ENCODE peak calls at places on chromosomes 3 and 15, in ten cellular contexts. O is fibroblast of lung; I is tibial artery; X is aorta; P is OCI-LY7; R is MM.1S; W is CD8-positive, alpha-beta memory T cell; A is PC-3; B is BE2C; U is suprapubic skin. M is an unnamed sample.
A peak's percentile ranks its signal among the peaks of the same experiment; 100 is the strongest.

GRCh38 chr15:58393196-58393790 is 38.5 kb upstream of the LIPC start:
- DNase-seq in O (peak; percentile 49), I (no peak), X (no peak), P (no peak), R (no peak), W (no peak), A (no peak), B (no peak), U (no peak), M (no peak)

GRCh38 chr3:79521221-79521848 is 246.5 kb downstream of the ROBO1 start:
- DNase-seq in O (peak; percentile 34), I (no peak), X (no peak), P (peak; percentile 39), R (peak; percentile 65), W (no peak), A (peak; percentile 84), B (peak; percentile 21), U (no peak), M (no peak)

GRCh38 chr15:74352393-74352910 is 15.0 kb downstream of the CYP11A1 start:
- DNase-seq in O (no peak), I (no peak), X (no peak), P (no peak), R (no peak), W (no peak), A (no peak), B (no peak), U (no peak), M (no peak)

GRCh38 chr15:62153228-62153627 is 11.9 kb downstream of the C2CD4B start:
- DNase-seq in O (no peak), I (no peak), X (no peak), P (no peak), R (no peak), W (no peak), A (no peak), B (no peak), U (no peak), M (no peak)

GRCh38 chr3:147903037-147903436 is 493.9 kb downstream of the ZIC1 start:
- DNase-seq in O (no peak), I (no peak), X (no peak), P (no peak), R (no peak), W (no peak), A (no peak), B (no peak), U (no peak), M (no peak)

GRCh38 chr15:31511707-31512310 is 185.2 kb downstream of the KLF13 start:
- DNase-seq in O (no peak), I (no peak), X (no peak), P (no peak), R (no peak), W (peak; percentile 67), A (no peak), B (no peak), U (no peak), M (no peak)

GRCh38 chr3:125229168-125229567 is 16.6 kb upstream of the SLC12A8 start:
- DNase-seq in O (no peak), I (no peak), X (no peak), P (no peak), R (no peak), W (no peak), A (no peak), B (no peak), U (no peak), M (no peak)

GRCh38 chr3:31968391-31968926 is 12.6 kb downstream of the OSBPL10 start:
- DNase-seq in O (peak; percentile 86), I (no peak), X (no peak), P (no peak), R (no peak), W (no peak), A (peak; percentile 65), B (no peak), U (no peak), M (no peak)

GRCh38 chr15:90892498-90893174 is 8.3 kb downstream of the FES start:
- DNase-seq in O (no peak), I (no peak), X (no peak), P (no peak), R (no peak), W (no peak), A (no peak), B (no peak), U (no peak), M (no peak)

GRCh38 chr3:11718582-11719405 is 75.1 kb upstream of the VGLL4 start:
- DNase-seq in O (peak; percentile 60), I (peak; percentile 66), X (peak; percentile 74), P (peak; percentile 55), R (peak; percentile 57), W (peak; percentile 61), A (peak; percentile 52), B (peak; percentile 6), U (peak; percentile 81), M (no peak)

GRCh38 chr3:114878119-114878839 is 268.8 kb downstream of the ZBTB20 start:
- DNase-seq in O (peak; percentile 75), I (no peak), X (no peak), P (no peak), R (no peak), W (no peak), A (peak; percentile 46), B (no peak), U (no peak), M (no peak)

GRCh38 chr15:62163847-62164499 is 1.1 kb downstream of the C2CD4B start:
- DNase-seq in O (no peak), I (no peak), X (no peak), P (no peak), R (no peak), W (no peak), A (no peak), B (peak; percentile 48), U (no peak), M (no peak)

GRCh38 chr3:59502806-59503205 is 453.0 kb upstream of the CFAP20DC start:
- DNase-seq in O (peak; percentile 93), I (no peak), X (no peak), P (no peak), R (no peak), W (no peak), A (peak; percentile 78), B (no peak), U (no peak), M (no peak)

GRCh38 chr15:41971893-41972340 is 440 bp downstream of the EHD4 start:
- DNase-seq in O (no peak), I (no peak), X (no peak), P (no peak), R (no peak), W (no peak), A (no peak), B (peak; percentile 36), U (no peak), M (no peak)

GRCh38 chr15:36810656-36811449 is 231.4 kb downstream of the CDIN1 start:
- DNase-seq in O (no peak), I (no peak), X (no peak), P (peak; percentile 31), R (no peak), W (no peak), A (peak; percentile 17), B (no peak), U (no peak), M (no peak)

GRCh38 chr3:15315003-15315402 is 17.4 kb downstream of the SH3BP5 start:
- DNase-seq in O (peak; percentile 86), I (peak; percentile 66), X (peak; percentile 73), P (no peak), R (no peak), W (no peak), A (no peak), B (no peak), U (peak; percentile 64), M (no peak)

GRCh38 chr3:4421121-4421520 is 45.9 kb downstream of the SUMF1 start:
- DNase-seq in O (peak; percentile 81), I (no peak), X (no peak), P (no peak), R (no peak), W (no peak), A (peak; percentile 89), B (no peak), U (no peak), M (no peak)

GRCh38 chr3:32794487-32795308 is 23.1 kb upstream of the TRIM71 start:
- DNase-seq in O (peak; percentile 32), I (no peak), X (no peak), P (no peak), R (no peak), W (no peak), A (peak; percentile 84), B (no peak), U (no peak), M (no peak)

GRCh38 chr15:66955871-66956585 is 109.4 kb upstream of the SMAD3 start:
- DNase-seq in O (peak; percentile 82), I (no peak), X (no peak), P (no peak), R (no peak), W (no peak), A (peak; percentile 90), B (no peak), U (peak; percentile 27), M (no peak)

DNA sequence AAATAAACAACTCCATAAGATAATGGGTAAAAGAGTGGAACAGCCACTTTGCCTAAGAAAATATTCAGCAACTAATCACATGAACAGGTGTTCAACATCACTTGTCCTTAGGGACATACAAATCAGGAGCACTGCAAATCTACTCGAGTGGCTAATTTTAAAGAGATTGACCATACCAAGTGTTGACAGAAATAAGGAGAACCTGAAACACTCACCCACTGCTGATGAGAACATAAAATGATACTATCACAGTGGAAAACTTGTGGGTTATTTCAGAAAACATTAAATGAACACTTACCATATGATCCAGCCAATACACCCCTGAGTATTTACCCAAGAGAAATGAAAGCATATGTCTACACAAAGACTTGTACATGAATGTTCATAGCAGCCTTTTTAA is 70.5 kb downstream of the GABRB3 start:
- DNase-seq in O (no peak), I (no peak), X (no peak), P (no peak), R (no peak), W (no peak), A (no peak), B (no peak), U (no peak), M (no peak)
- H3K9me3 ChIP-seq in O (no peaks in the 10 kb centered on the region), I (no peaks in the 10 kb centered on the region), X (peaks cover 3% of the 10 kb centered on the region), P (no peaks in the 10 kb centered on the region), R (peaks cover 3% of the 10 kb centered on the region), W (no peaks in the 10 kb centered on the region), A (no peaks in the 10 kb centered on the region), B (no peaks in the 10 kb centered on the region), U (no peaks in the 10 kb centered on the region), M (no peaks in the 10 kb centered on the region)

GRCh38 chr15:100842756-100843730 is 36.6 kb upstream of the ALDH1A3 start:
- DNase-seq in O (peak; percentile 12), I (no peak), X (no peak), P (no peak), R (no peak), W (no peak), A (peak; percentile 25), B (no peak), U (no peak), M (no peak)
- H3K9me3 ChIP-seq in O (no peaks in the 10 kb centered on the region), I (no peaks in the 10 kb centered on the region), X (no peaks in the 10 kb centered on the region), P (no peaks in the 10 kb centered on the region), R (no peaks in the 10 kb centered on the region), W (no peaks in the 10 kb centered on the region), A (no peaks in the 10 kb centered on the region), B (no peaks in the 10 kb centered on the region), U (no peaks in the 10 kb centered on the region), M (no peaks in the 10 kb centered on the region)

GRCh38 chr3:21036888-21037287 is 714.1 kb downstream of the ZNF385D start:
- DNase-seq in O (no peak), I (no peak), X (no peak), P (no peak), R (no peak), W (no peak), A (no peak), B (no peak), U (no peak), M (no peak)
- H3K9me3 ChIP-seq in O (no peaks in the 10 kb centered on the region), I (no peaks in the 10 kb centered on the region), X (no peaks in the 10 kb centered on the region), P (no peaks in the 10 kb centered on the region), R (no peaks in the 10 kb centered on the region), W (no peaks in the 10 kb centered on the region), A (no peaks in the 10 kb centered on the region), B (no peaks in the 10 kb centered on the region), U (no peaks in the 10 kb centered on the region), M (peaks cover 2% of the 10 kb centered on the region)

GRCh38 chr15:27170866-27171265 is 199.9 kb downstream of the GABRG3 start:
- DNase-seq in O (no peak), I (no peak), X (no peak), P (no peak), R (no peak), W (no peak), A (no peak), B (no peak), U (no peak), M (no peak)
- H3K9me3 ChIP-seq in O (no peaks in the 10 kb centered on the region), I (no peaks in the 10 kb centered on the region), X (no peaks in the 10 kb centered on the region), P (no peaks in the 10 kb centered on the region), R (no peaks in the 10 kb centered on the region), W (no peaks in the 10 kb centered on the region), A (peaks cover 6% of the 10 kb centered on the region), B (no peaks in the 10 kb centered on the region), U (peaks cover 6% of the 10 kb centered on the region), M (no peaks in the 10 kb centered on the region)